ENCODE peak calls at places on chromosome 15, in nine cellular contexts. Q, P, K, V, N, O, E, G and C are unnamed samples.

GRCh38 chr15:35596261-35596660 is 50.3 kb upstream of the DPH6 start:
- DNase-seq in Q (no peak), P (no peak), K (no peak), V (no peak), N (no peak), O (peak), E (no peak), G (no peak), C (no peak)

GRCh38 chr15:89899303-89899946 is 5.6 kb upstream of the AP3S2 start:
- DNase-seq in Q (no peak), P (no peak), K (no peak), V (no peak), N (no peak), O (no peak), E (no peak), G (no peak), C (peak)

GRCh38 chr15:99574048-99574447 is 8.3 kb downstream of the MEF2A start:
- DNase-seq in Q (no peak), P (no peak), K (no peak), V (no peak), N (no peak), O (no peak), E (no peak), G (no peak), C (no peak)

GRCh38 chr15:44034933-44035624 is 160.0 kb downstream of the FRMD5 start:
- DNase-seq in Q (no peak), P (no peak), K (no peak), V (peak), N (no peak), O (peak), E (no peak), G (peak), C (no peak)

GRCh38 chr15:76197703-76198455 is 113.4 kb downstream of the ETFA start:
- DNase-seq in Q (no peak), P (peak), K (no peak), V (peak), N (no peak), O (no peak), E (no peak), G (peak), C (no peak)

GRCh38 chr15:80989110-80989517 is 505 bp downstream of the MESD start:
- DNase-seq in Q (no peak), P (no peak), K (no peak), V (no peak), N (no peak), O (no peak), E (no peak), G (no peak), C (no peak)

GRCh38 chr15:39433351-39433750 is 147.5 kb upstream of the THBS1 start:
- DNase-seq in Q (no peak), P (no peak), K (no peak), V (no peak), N (no peak), O (no peak), E (no peak), G (no peak), C (no peak)

GRCh38 chr15:43204016-43204901 is 16.6 kb downstream of the EPB42 start:
- DNase-seq in Q (peak), P (no peak), K (peak), V (peak), N (no peak), O (peak), E (peak), G (peak), C (no peak)

GRCh38 chr15:99633655-99634054 is 67.9 kb downstream of the MEF2A start:
- DNase-seq in Q (no peak), P (no peak), K (no peak), V (no peak), N (no peak), O (no peak), E (no peak), G (no peak), C (no peak)

GRCh38 chr15:95995375-95996168 is 334.9 kb upstream of the NR2F2 start:
- DNase-seq in Q (no peak), P (no peak), K (no peak), V (peak), N (no peak), O (peak), E (no peak), G (peak), C (no peak)

GRCh38 chr15:58469432-58470353 is 37.9 kb downstream of the LIPC start:
- DNase-seq in Q (no peak), P (no peak), K (no peak), V (peak), N (no peak), O (peak), E (no peak), G (peak), C (no peak)

GRCh38 chr15:42932833-42933515 is 12.4 kb upstream of the TTBK2 start:
- DNase-seq in Q (no peak), P (no peak), K (no peak), V (peak), N (no peak), O (no peak), E (no peak), G (no peak), C (no peak)

GRCh38 chr15:92205255-92205739 is 188.4 kb upstream of the ST8SIA2 start:
- DNase-seq in Q (no peak), P (no peak), K (no peak), V (no peak), N (no peak), O (no peak), E (no peak), G (no peak), C (peak)

GRCh38 chr15:92617197-92618037 is 38.2 kb downstream of the FAM174B start:
- DNase-seq in Q (no peak), P (peak), K (no peak), V (no peak), N (peak), O (no peak), E (no peak), G (no peak), C (no peak)

GRCh38 chr15:45891766-45892165 is 256.9 kb downstream of the SQOR start:
- DNase-seq in Q (no peak), P (no peak), K (no peak), V (no peak), N (no peak), O (peak), E (no peak), G (no peak), C (no peak)

GRCh38 chr15:64443747-64444621 is 16.4 kb upstream of the ZNF609 start:
- DNase-seq in Q (no peak), P (no peak), K (no peak), V (peak), N (no peak), O (peak), E (no peak), G (peak), C (no peak)

GRCh38 chr15:77992356-77993222 is 84.9 kb downstream of the TBC1D2B start:
- DNase-seq in Q (no peak), P (no peak), K (no peak), V (no peak), N (peak), O (no peak), E (no peak), G (no peak), C (no peak)

GRCh38 chr15:62079594-62079993 is 12.8 kb downstream of the C2CD4A start:
- DNase-seq in Q (no peak), P (no peak), K (no peak), V (no peak), N (no peak), O (no peak), E (no peak), G (no peak), C (no peak)

GRCh38 chr15:31327674-31328424 is 1.2 kb downstream of the KLF13 start:
- DNase-seq in Q (peak), P (peak), K (peak), V (peak), N (peak), O (peak), E (peak), G (peak), C (no peak)

GRCh38 chr15:60090747-60091146 is 86.6 kb downstream of the FOXB1 start:
- DNase-seq in Q (no peak), P (no peak), K (no peak), V (no peak), N (no peak), O (no peak), E (no peak), G (peak), C (no peak)

GRCh38 chr15:34335176-34335575 is 2.4 kb downstream of the SLC12A6 start:
- DNase-seq in Q (no peak), P (no peak), K (no peak), V (peak), N (no peak), O (peak), E (no peak), G (no peak), C (no peak)

GRCh38 chr15:92930061-92930460 is 29.9 kb downstream of the CHD2 start:
- DNase-seq in Q (no peak), P (no peak), K (no peak), V (no peak), N (no peak), O (no peak), E (no peak), G (no peak), C (no peak)

GRCh38 chr15:82919231-82919886 is 33.2 kb downstream of the HOMER2 start:
- DNase-seq in Q (no peak), P (peak), K (no peak), V (peak), N (peak), O (no peak), E (no peak), G (peak), C (no peak)

GRCh38 chr15:40302981-40303380 is 4.8 kb downstream of the PLCB2 start:
- DNase-seq in Q (no peak), P (no peak), K (no peak), V (no peak), N (peak), O (no peak), E (no peak), G (no peak), C (no peak)

GRCh38 chr15:79060175-79060574 is 30.4 kb downstream of the RASGRF1 start:
- DNase-seq in Q (no peak), P (no peak), K (no peak), V (no peak), N (no peak), O (no peak), E (no peak), G (no peak), C (no peak)

GRCh38 chr15:58562135-58562534 is 130.3 kb downstream of the LIPC start:
- DNase-seq in Q (no peak), P (peak), K (no peak), V (no peak), N (no peak), O (no peak), E (no peak), G (no peak), C (no peak)

GRCh38 chr15:81152799-81153198 is 18.7 kb downstream of the CFAP161 start:
- DNase-seq in Q (no peak), P (no peak), K (no peak), V (peak), N (no peak), O (no peak), E (no peak), G (peak), C (no peak)

GRCh38 chr15:48733615-48734014 is 77.3 kb downstream of the CEP152 start:
- DNase-seq in Q (no peak), P (no peak), K (no peak), V (no peak), N (no peak), O (no peak), E (no peak), G (no peak), C (no peak)

GRCh38 chr15:71746719-71747118 is 63.6 kb upstream of the NR2E3 start:
- DNase-seq in Q (no peak), P (no peak), K (no peak), V (no peak), N (no peak), O (no peak), E (no peak), G (peak), C (no peak)

GRCh38 chr15:98981851-98982722 is 25.5 kb downstream of the PGPEP1L start:
- DNase-seq in Q (no peak), P (no peak), K (no peak), V (no peak), N (no peak), O (no peak), E (no peak), G (no peak), C (no peak)

GRCh38 chr15:40495516-40495915 is 24.7 kb downstream of the CHST14 start:
- DNase-seq in Q (no peak), P (no peak), K (no peak), V (no peak), N (no peak), O (no peak), E (no peak), G (no peak), C (no peak)

GRCh38 chr15:77667351-77667750 is 34.6 kb upstream of the LINGO1 start:
- DNase-seq in Q (no peak), P (no peak), K (no peak), V (no peak), N (no peak), O (no peak), E (no peak), G (no peak), C (no peak)

GRCh38 chr15:63402498-63403253 is 21.0 kb upstream of the CA12 start:
- DNase-seq in Q (no peak), P (no peak), K (no peak), V (peak), N (no peak), O (peak), E (no peak), G (peak), C (no peak)

GRCh38 chr15:59294961-59295741 is 77.5 kb downstream of the MYO1E start:
- DNase-seq in Q (no peak), P (no peak), K (no peak), V (peak), N (no peak), O (peak), E (no peak), G (peak), C (no peak)

GRCh38 chr15:39411102-39411989 is 169.5 kb upstream of the THBS1 start:
- DNase-seq in Q (no peak), P (no peak), K (no peak), V (peak), N (no peak), O (no peak), E (no peak), G (no peak), C (no peak)

GRCh38 chr15:25051399-25052154 is 96.8 kb downstream of the SNRPN start:
- DNase-seq in Q (no peak), P (peak), K (no peak), V (no peak), N (peak), O (no peak), E (no peak), G (no peak), C (no peak)

DNA sequence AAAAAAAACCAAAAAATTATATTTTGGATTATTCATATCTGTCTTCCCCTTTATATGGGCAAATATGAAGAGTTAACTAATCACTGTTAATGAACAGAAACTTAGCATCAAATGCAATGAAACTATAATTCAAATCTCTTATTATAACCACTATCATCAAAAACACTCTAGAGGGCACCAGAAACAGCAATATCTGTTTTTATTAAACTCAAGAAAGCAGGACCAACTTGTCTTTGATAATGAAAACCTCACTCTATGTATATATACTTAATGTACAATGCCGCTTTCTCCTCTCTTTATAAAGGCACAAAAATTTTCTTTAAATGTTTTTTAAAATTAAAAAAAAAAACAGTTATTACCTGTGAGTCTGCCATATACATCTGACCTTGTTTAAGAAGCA is 92.7 kb downstream of the UACA start:
- DNase-seq in Q (no peak), P (no peak), K (no peak), V (no peak), N (no peak), O (no peak), E (no peak), G (peak), C (no peak)
- TF ChIP-seq CTCF in Q (no peak), P (peak), K (peak), V (peak), N (peak), O (no peak), E (peak), G (peak), C (peak)

DNA sequence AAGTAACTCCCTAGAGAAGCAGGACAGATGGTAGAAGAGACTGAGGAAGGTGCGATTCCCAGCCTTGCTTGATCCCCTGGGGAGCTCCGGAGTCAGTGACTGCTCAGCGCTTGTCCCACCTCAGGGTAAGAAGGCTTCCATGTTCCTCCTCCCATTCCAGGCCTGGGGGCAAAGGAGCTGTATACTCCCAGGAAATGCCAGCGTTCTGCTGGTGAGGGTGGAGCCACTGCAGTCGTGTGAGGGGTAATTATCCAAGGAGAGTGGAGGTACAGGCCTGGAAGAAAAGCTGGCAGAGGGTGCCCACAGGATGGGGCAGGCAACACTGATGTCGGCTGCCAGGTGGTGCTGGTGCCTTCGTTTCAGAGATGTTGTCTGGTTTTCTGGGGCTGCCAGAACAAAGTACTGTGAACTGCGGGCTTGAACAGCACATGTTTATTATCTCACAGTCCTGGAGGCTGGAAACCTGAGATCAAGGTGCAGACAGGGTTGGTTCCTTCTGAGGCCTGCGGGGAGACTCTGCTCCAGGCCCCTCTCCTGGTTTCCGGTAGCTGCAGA is 12.1 kb upstream of the APBA2 start:
- DNase-seq in Q (no peak), P (no peak), K (no peak), V (no peak), N (no peak), O (no peak), E (peak), G (no peak), C (no peak)
- TF ChIP-seq CTCF in Q (no peak), P (no peak), K (peak), V (no peak), N (no peak), O (no peak), E (peak), G (no peak), C (peak)

GRCh38 chr15:68318008-68318835 is 40.7 kb downstream of the FEM1B start:
- DNase-seq in Q (no peak), P (peak), K (no peak), V (no peak), N (no peak), O (no peak), E (no peak), G (no peak), C (no peak)
- TF ChIP-seq CTCF in Q (no peak), P (no peak), K (no peak), V (no peak), N (no peak), O (no peak), E (no peak), G (no peak), C (no peak)

GRCh38 chr15:91196768-91197167 is 96.7 kb downstream of the SV2B start:
- DNase-seq in Q (peak), P (no peak), K (no peak), V (no peak), N (no peak), O (no peak), E (no peak), G (no peak), C (peak)
- TF ChIP-seq CTCF in Q (no peak), P (no peak), K (no peak), V (no peak), N (no peak), O (no peak), E (no peak), G (no peak), C (no peak)

DNA sequence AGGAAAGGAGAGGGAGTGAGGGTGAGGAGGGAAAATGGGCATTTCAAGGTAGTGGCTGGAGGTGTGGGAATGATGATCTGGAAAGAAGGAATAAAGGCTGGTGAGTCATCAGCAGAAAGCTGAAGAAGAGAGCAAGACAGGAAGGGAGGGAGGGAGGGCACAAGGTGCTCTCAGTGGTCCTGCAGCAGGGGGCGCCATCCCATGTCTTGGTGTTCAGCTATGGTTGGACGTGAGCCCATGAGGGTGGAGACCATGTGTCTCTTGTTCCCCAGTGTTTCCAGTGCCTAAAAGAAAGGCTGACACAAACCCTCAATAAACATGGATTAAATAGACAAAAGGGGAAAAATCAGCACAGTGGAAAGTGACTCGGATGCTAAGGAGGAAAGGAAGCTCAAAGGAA is 228.5 kb downstream of the NTRK3 start:
- DNase-seq in Q (no peak), P (no peak), K (no peak), V (no peak), N (no peak), O (no peak), E (no peak), G (no peak), C (no peak)
- TF ChIP-seq CTCF in Q (no peak), P (peak), K (no peak), V (no peak), N (no peak), O (no peak), E (no peak), G (no peak), C (no peak)

DNA sequence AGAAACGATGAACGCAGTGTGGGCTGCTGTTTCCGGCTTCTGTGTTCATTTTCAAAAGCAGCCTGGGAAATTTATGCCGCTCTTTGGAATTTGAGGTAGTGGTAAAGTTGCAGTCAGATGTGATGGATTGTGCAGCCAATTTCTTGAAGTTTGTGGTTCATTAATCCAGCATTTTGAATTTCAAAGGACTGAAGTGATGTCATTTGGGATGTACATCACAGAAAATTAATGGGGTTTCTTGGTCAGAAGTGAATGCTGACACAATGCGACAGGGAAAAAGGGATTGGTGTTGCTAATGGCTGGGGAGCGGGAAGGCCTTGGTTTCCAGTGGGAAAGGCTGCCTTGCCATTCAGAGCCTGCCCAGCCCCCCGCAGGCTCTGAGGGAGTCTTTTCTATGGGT is 110.9 kb upstream of the KLHL25 start:
- DNase-seq in Q (no peak), P (no peak), K (no peak), V (no peak), N (no peak), O (no peak), E (no peak), G (no peak), C (no peak)
- TF ChIP-seq CTCF in Q (no peak), P (no peak), K (no peak), V (no peak), N (no peak), O (no peak), E (no peak), G (no peak), C (no peak)

DNA sequence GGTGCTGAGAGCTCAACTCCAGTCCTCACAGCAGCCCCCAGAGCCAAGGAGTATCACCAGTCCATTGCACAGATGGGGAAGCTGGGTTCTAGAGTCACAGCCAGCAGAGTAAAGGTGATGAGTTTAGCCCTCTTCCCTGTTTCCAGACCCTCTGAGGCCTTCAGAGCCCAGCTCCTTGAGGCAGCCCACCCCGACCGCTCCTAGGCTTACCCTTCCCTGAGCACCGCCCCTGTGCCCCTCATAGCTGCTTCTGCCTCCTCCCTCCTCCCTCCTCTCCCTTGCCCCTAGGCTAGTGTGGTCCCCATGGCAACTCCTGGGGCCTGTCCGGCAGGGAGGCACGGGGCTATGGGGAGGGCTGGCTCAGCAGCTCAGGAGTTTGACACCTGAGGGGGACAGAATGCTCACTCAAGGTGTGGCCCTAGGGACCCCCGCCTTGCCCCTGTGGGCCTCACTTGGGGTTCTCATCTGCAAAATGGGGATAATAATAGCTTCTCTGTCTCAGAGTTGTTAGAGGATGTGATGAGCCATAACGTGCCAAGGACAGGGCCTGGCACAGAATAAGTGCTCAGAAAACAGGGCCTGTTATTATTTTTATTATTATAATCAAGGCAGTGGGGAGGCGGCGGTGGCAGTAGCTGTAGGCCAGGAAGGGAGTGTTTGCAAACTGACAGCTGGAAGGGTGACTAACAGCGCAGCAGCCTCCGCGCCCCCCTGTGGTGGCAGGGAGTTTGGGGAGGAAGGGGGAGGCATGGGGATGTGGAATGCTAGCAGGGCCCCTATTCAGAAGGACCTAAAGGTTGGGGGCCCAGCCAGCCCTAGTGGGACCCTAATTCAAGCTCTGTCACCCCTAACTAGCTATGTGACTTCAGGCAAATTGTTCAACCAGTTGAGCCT is 11.5 kb downstream of the CSK start:
- DNase-seq in Q (no peak), P (peak), K (peak), V (no peak), N (no peak), O (no peak), E (peak), G (no peak), C (no peak)
- TF ChIP-seq CTCF in Q (no peak), P (peak), K (peak), V (no peak), N (no peak), O (no peak), E (peak), G (no peak), C (peak)